ENCODE peak calls at places on chromosomes 16 and 17, in six cellular contexts. P is stimulated activated naive B cell treated with anti-CD40 and anti-IgM and Interleukin-4, amounts not matched to agents 10 μg/mL and 1 μg/mL and 100 μg/mL, for 72 hours; A is hippocampal formation; J is left lung; F is HTR-8/SVneo; D is caudate nucleus. R is an unnamed sample.

GRCh38 chr17:28727727-28728363 is 743 bp upstream of the NEK8 start:
- DNase-seq in A (no peak), J (peak; percentile 83), F (no peak), D (peak; percentile 39), P (peak; percentile 97), R (no peak)

GRCh38 chr17:65332375-65332774 is 195.2 kb downstream of the RGS9 start:
- DNase-seq in D (no peak), F (no peak), J (no peak), P (no peak), A (no peak), R (no peak)

GRCh38 chr17:17884281-17885028 is 47.7 kb upstream of the SREBF1 start:
- DNase-seq in F (no peak), P (no peak), A (no peak), J (no peak), D (no peak), R (peak; percentile 51)

GRCh38 chr17:39080416-39081179 is 70.8 kb downstream of the PLXDC1 start:
- DNase-seq in J (no peak), D (no peak), P (no peak), A (no peak), F (no peak), R (peak; percentile 34)

GRCh38 chr16:89185062-89185751 is 13.7 kb downstream of the CDH15 start:
- DNase-seq in J (peak; percentile 71), F (no peak), A (no peak), P (no peak), D (no peak), R (no peak)

GRCh38 chr17:82230627-82231311 is 1.9 kb downstream of the SLC16A3 start:
- DNase-seq in D (peak; percentile 31), J (peak; percentile 97), P (peak; percentile 60), F (no peak), A (peak; percentile 8), R (peak; percentile 56)

GRCh38 chr16:18839555-18839954 is 38.2 kb upstream of the ARL6IP1 start:
- DNase-seq in A (no peak), J (no peak), F (no peak), P (no peak), D (no peak), R (no peak)

GRCh38 chr17:62614142-62614541 is 13.3 kb upstream of the MRC2 start:
- DNase-seq in J (no peak), D (no peak), A (no peak), F (peak; percentile 45), P (no peak), R (no peak)

GRCh38 chr16:9479008-9479407 is 387.6 kb downstream of the HAPSTR1 start:
- DNase-seq in F (no peak), A (no peak), P (no peak), J (no peak), D (no peak), R (no peak)

GRCh38 chr16:66542396-66542795 is 7.5 kb downstream of the TK2 start:
- DNase-seq in J (no peak), D (no peak), F (no peak), P (no peak), A (no peak), R (no peak)

GRCh38 chr16:88479795-88480760 is 27.0 kb downstream of the ZFPM1 start:
- DNase-seq in A (no peak), P (peak; percentile 59), J (no peak), D (no peak), F (no peak), R (no peak)

GRCh38 chr16:3812469-3813172 is 67.9 kb downstream of the CREBBP start:
- DNase-seq in F (no peak), D (no peak), A (no peak), J (no peak), P (no peak), R (no peak)

GRCh38 chr17:19706791-19707727 is 9.3 kb downstream of the SLC47A2 start:
- DNase-seq in P (no peak), J (peak; percentile 53), D (no peak), A (no peak), F (no peak), R (no peak)

GRCh38 chr17:45907720-45908395 is 13.5 kb downstream of the MAPT start:
- DNase-seq in P (no peak), J (no peak), D (no peak), F (no peak), A (no peak), R (no peak)

GRCh38 chr17:13230350-13230900 is 212.6 kb upstream of the ELAC2 start:
- DNase-seq in A (no peak), F (no peak), D (no peak), P (no peak), J (no peak), R (no peak)

GRCh38 chr17:80270836-80271235 is 10.2 kb downstream of the RNF213 start:
- DNase-seq in D (no peak), P (no peak), A (no peak), F (peak; percentile 56), J (no peak), R (no peak)

GRCh38 chr17:77371117-77371887 is 230.5 kb downstream of the SEC14L1 start:
- DNase-seq in A (no peak), D (no peak), P (no peak), J (peak; percentile 45), F (no peak), R (no peak)

GRCh38 chr17:46191332-46192210 is 1.7 kb downstream of the KANSL1 start:
- DNase-seq in D (peak; percentile 16), J (no peak), A (peak; percentile 73), F (peak; percentile 64), P (no peak), R (no peak)

GRCh38 chr17:13321932-13322701 is 279.6 kb downstream of the HS3ST3A1 start:
- DNase-seq in J (no peak), P (no peak), A (no peak), D (no peak), F (no peak), R (no peak)

GRCh38 chr17:68704897-68705296 is 103.7 kb upstream of the FAM20A start:
- DNase-seq in A (no peak), D (peak; percentile 9), P (no peak), J (no peak), F (no peak), R (no peak)

GRCh38 chr17:57356722-57357391 is 100.5 kb downstream of the MSI2 start:
- DNase-seq in P (no peak), D (no peak), J (no peak), A (peak; percentile 32), F (no peak), R (no peak)

GRCh38 chr17:39676198-39676819 is 8.1 kb downstream of the PNMT start:
- DNase-seq in A (no peak), P (peak; percentile 36), F (no peak), J (peak; percentile 88), D (no peak), R (peak; percentile 76)

GRCh38 chr16:82999711-83000110 is 372.9 kb downstream of the CDH13 start:
- DNase-seq in D (no peak), P (no peak), A (no peak), F (no peak), J (no peak), R (no peak)